ENCODE peak calls at places on chromosomes 2 and 18, in six cellular contexts. F is lower leg skin; X is IMR-90; S is CD8-positive, alpha-beta T cell; H is esophagus squamous epithelium; L is PC-9. J is an unnamed sample.

GRCh38 chr2:174336403-174337336 is 1.9 kb downstream of the SP9 start:
- DNase-seq in X (no peak), L (no peak), S (no peak), H (no peak), F (no peak), J (no peak)

GRCh38 chr2:4324531-4324930 is 621.2 kb downstream of the DCDC2C start:
- DNase-seq in S (no peak), L (no peak), H (no peak), X (no peak), F (no peak), J (no peak)

GRCh38 chr2:237867465-237867864 is 8.0 kb downstream of the RAMP1 start:
- DNase-seq in F (no peak), L (peak; percentile 98), S (no peak), H (no peak), X (no peak), J (no peak)

GRCh38 chr2:235087812-235088607 is 136.2 kb downstream of the SH3BP4 start:
- DNase-seq in F (no peak), X (no peak), H (no peak), L (no peak), S (no peak), J (no peak)

GRCh38 chr18:39661856-39662366 is 2096.3 kb upstream of the CELF4 start:
- DNase-seq in H (no peak), F (no peak), S (no peak), X (no peak), L (no peak), J (no peak)

GRCh38 chr2:196586511-196586991 is 53.0 kb upstream of the CCDC150 start:
- DNase-seq in F (no peak), H (no peak), L (no peak), X (peak; percentile 86), S (no peak), J (no peak)

GRCh38 chr2:133447303-133447702 is 121.0 kb downstream of the NCKAP5 start:
- DNase-seq in L (no peak), X (no peak), H (no peak), S (no peak), F (no peak), J (no peak)

GRCh38 chr2:171895781-171896180 is 1.7 kb upstream of the SLC25A12 start:
- DNase-seq in S (no peak), H (no peak), X (no peak), L (no peak), F (no peak), J (no peak)

GRCh38 chr18:79642626-79643025 is 37.0 kb upstream of the CTDP1 start:
- DNase-seq in S (no peak), H (no peak), L (no peak), X (no peak), F (no peak), J (no peak)

GRCh38 chr2:172094319-172095145 is 8.2 kb downstream of the DLX2 start:
- DNase-seq in S (no peak), H (no peak), F (no peak), L (peak; percentile 40), X (no peak), J (no peak)

GRCh38 chr2:127623388-127624320 is 22.3 kb upstream of the GPR17 start:
- DNase-seq in H (no peak), L (no peak), F (no peak), X (peak; percentile 64), S (no peak), J (peak; percentile 59)

GRCh38 chr18:42392416-42392815 is 437.4 kb downstream of the PIK3C3 start:
- DNase-seq in H (no peak), F (no peak), X (no peak), L (no peak), S (no peak), J (no peak)

GRCh38 chr2:88054300-88055048 is 1.1 kb downstream of the KRCC1 start:
- DNase-seq in F (no peak), X (no peak), L (no peak), H (no peak), S (no peak), J (no peak)

GRCh38 chr2:151900261-151900660 is 72.0 kb upstream of the ARL5A start:
- DNase-seq in F (no peak), X (no peak), S (no peak), H (no peak), L (no peak), J (no peak)

GRCh38 chr2:234818937-234819336 is 132.9 kb upstream of the SH3BP4 start:
- DNase-seq in F (no peak), S (no peak), L (no peak), H (no peak), X (no peak), J (no peak)

GRCh38 chr18:26719909-26720308 is 145.6 kb downstream of the AQP4 start:
- DNase-seq in S (no peak), F (no peak), H (no peak), L (no peak), X (no peak), J (no peak)

GRCh38 chr2:40851661-40852060 is 399.8 kb upstream of the SLC8A1 start:
- DNase-seq in F (no peak), L (no peak), S (no peak), X (no peak), H (no peak), J (no peak)

GRCh38 chr2:174662459-174662858 is 64.9 kb upstream of the WIPF1 start:
- DNase-seq in S (no peak), L (no peak), H (no peak), F (peak; percentile 39), X (peak; percentile 90), J (peak; percentile 75)

GRCh38 chr18:59902180-59902992 is 2.6 kb downstream of the PMAIP1 start:
- DNase-seq in L (peak; percentile 78), H (no peak), F (no peak), S (no peak), X (peak; percentile 95), J (no peak)

GRCh38 chr18:55385770-55386169 is 202.2 kb downstream of the TCF4 start:
- DNase-seq in H (no peak), F (no peak), X (no peak), S (no peak), L (no peak), J (no peak)

GRCh38 chr2:1812926-1813325 is 68.6 kb upstream of the PXDN start:
- DNase-seq in S (no peak), F (no peak), L (no peak), H (no peak), X (no peak), J (no peak)

GRCh38 chr2:127182626-127183458 is 37.3 kb downstream of the CYP27C1 start:
- DNase-seq in X (no peak), L (no peak), F (no peak), H (no peak), S (no peak), J (no peak)

GRCh38 chr2:52341732-52342131 is 1309.8 kb upstream of the NRXN1 start:
- DNase-seq in F (no peak), L (no peak), S (no peak), H (no peak), X (no peak), J (no peak)

GRCh38 chr18:12442946-12443345 is 35.2 kb downstream of the PRELID3A start:
- DNase-seq in F (no peak), S (no peak), H (no peak), L (no peak), X (peak; percentile 75), J (no peak)

GRCh38 chr2:105487142-105488069 is 88.6 kb upstream of the FHL2 start:
- DNase-seq in X (peak; percentile 92), H (no peak), S (no peak), L (no peak), F (no peak), J (no peak)

GRCh38 chr18:5975111-5975622 is 79.8 kb upstream of the TMEM200C start:
- DNase-seq in X (peak; percentile 89), F (no peak), S (no peak), L (no peak), H (no peak), J (no peak)

GRCh38 chr2:240432820-240433801 is 2.4 kb upstream of the GPC1 start:
- DNase-seq in S (no peak), F (no peak), H (no peak), X (no peak), L (no peak), J (peak; percentile 16)

GRCh38 chr2:223747392-223748042 is 89.9 kb downstream of the AP1S3 start:
- DNase-seq in S (no peak), F (no peak), X (no peak), H (no peak), L (no peak), J (no peak)

DNA sequence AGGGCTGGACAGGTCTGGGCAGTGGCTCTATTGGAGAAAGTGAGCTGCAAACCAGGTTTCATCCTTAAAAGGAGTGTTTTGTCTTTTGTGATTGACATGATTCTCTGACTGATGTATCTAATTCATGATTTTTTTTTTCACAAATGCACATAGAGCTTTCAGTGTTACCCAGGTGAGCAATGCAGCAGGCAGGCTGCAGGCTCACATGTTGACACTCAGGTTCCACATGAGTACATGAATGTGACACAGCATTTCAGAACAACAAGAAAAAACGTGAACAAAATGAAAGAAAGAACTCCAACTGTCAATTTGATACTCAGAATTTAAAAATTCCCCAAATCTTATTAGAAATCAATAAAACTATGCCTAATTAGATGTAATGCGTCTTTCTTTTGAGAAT is 430.2 kb downstream of the LPIN1 start:
- DNase-seq in L (no peak), X (no peak), H (no peak), F (no peak), S (no peak), J (no peak)
- TF ChIP-seq CTCF in L (no peak), X (no peak), H (no peak), F (no peak), S (no peak), J (no peak)

DNA sequence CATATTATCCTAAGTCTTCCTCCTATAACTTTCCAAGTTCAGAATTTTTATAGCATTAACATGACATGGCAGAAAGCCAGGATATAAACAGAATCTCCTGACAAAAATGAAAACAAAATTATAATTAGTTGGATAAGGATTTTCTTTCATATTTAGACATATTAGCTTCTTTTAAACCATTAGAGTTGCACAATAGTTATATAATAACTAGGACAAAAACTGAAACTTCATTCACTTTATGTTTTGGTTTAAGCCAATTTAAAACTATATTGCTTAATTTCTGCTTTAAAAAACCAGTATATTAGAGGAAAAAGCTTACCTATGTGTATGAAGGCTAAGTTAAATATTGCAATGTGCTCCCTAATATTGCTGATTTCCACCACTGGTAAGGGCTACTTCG is 254.8 kb downstream of the GPD2 start:
- DNase-seq in S (no peak), H (no peak), L (no peak), X (no peak), F (no peak), J (no peak)
- TF ChIP-seq CTCF in S (no peak), H (no peak), L (no peak), X (no peak), F (no peak), J (no peak)

DNA sequence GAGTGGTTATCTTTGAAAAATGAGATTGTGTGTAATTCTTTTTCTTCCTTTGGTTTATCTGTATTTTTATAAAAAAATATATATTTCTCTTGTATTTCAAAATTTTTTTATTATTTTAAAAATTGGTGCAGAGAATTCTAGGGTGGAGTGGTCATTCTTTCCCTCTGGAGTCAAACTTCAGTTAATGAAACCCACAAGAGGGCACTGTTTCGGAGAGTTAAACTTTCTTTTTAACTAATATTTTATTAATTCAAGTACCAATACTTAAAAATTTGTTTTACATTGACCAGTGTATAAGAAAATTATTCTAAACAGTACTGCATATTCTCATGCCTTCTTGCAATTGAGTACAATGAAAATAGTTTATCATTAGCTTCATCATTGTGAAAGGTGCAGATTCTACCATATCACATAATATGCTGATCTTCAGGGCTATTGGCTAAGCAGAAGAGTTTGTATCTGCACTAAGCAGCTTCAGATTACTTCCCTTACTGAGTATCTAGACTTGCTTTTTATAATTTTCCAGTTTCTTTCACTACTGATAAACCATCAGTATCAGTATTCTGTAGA is 50.1 kb downstream of the HS1BP3 start:
- DNase-seq in H (no peak), S (no peak), F (no peak), X (no peak), L (no peak), J (no peak)
- TF ChIP-seq CTCF in H (no peak), S (no peak), F (no peak), X (peak; percentile 54), L (peak; percentile 72), J (peak; percentile 53)

GRCh38 chr2:69208023-69208595 is 178.9 kb downstream of the GFPT1 start:
- DNase-seq in X (no peak), L (no peak), S (no peak), H (no peak), F (no peak), J (no peak)
- TF ChIP-seq CTCF in X (peak; percentile 30), L (peak; percentile 37), S (no peak), H (no peak), F (no peak), J (peak; percentile 12)